ENCODE peak calls at places on chromosomes 2 and 18, in four cellular contexts. T is breast epithelium; J is CD4-positive, CD25-positive, alpha-beta regulatory T cell; U is naive thymus-derived CD4-positive, alpha-beta T cell. A is an unnamed sample.

GRCh38 chr2:40202798-40203400 is 249.0 kb downstream of the SLC8A1 start:
- DNase-seq in T (no peak), J (no peak), U (no peak), A (no peak)

GRCh38 chr2:232230557-232230956 is 148.0 kb upstream of the ALPP start:
- DNase-seq in T (no peak), J (peak; percentile 38), U (no peak), A (no peak)

GRCh38 chr18:24488824-24489493 is 28.5 kb downstream of the HRH4 start:
- DNase-seq in T (no peak), J (peak; percentile 49), U (no peak), A (peak; percentile 25)

GRCh38 chr2:854460-854859 is 96.2 kb upstream of the SNTG2 start:
- DNase-seq in T (no peak), J (peak; percentile 46), U (peak; percentile 29), A (no peak)

GRCh38 chr2:128644156-128644555 is 325.5 kb upstream of the HS6ST1 start:
- DNase-seq in T (peak; percentile 5), J (no peak), U (no peak), A (no peak)

GRCh38 chr2:205636549-205636948 is 45.8 kb upstream of the NRP2 start:
- DNase-seq in T (no peak), J (peak; percentile 6), U (no peak), A (no peak)

GRCh38 chr2:19847486-19847885 is 54.3 kb downstream of the TTC32 start:
- DNase-seq in T (peak; percentile 10), J (no peak), U (no peak), A (no peak)

GRCh38 chr2:158009425-158009824 is 92.3 kb upstream of the UPP2 start:
- DNase-seq in T (no peak), J (no peak), U (no peak), A (no peak)

GRCh38 chr2:36352024-36352398 is 3.6 kb upstream of the CRIM1 start:
- DNase-seq in T (no peak), J (peak; percentile 40), U (no peak), A (peak; percentile 15)

GRCh38 chr18:7626922-7627440 is 59.9 kb downstream of the PTPRM start:
- DNase-seq in T (no peak), J (no peak), U (no peak), A (no peak)

GRCh38 chr2:236967499-236967783 is 118.2 kb upstream of the COPS8 start:
- DNase-seq in T (no peak), J (no peak), U (no peak), A (no peak)

GRCh38 chr2:236964291-236964690 is 121.4 kb upstream of the COPS8 start:
- DNase-seq in T (no peak), J (no peak), U (no peak), A (no peak)

GRCh38 chr2:236965841-236966096 is 119.9 kb upstream of the COPS8 start:
- DNase-seq in T (no peak), J (no peak), U (no peak), A (no peak)

GRCh38 chr2:236963631-236964030 is 122.1 kb upstream of the COPS8 start:
- DNase-seq in T (no peak), J (no peak), U (no peak), A (no peak)

GRCh38 chr2:236965021-236965840 is 120.5 kb upstream of the COPS8 start:
- DNase-seq in T (no peak), J (no peak), U (no peak), A (no peak)
- H3K27ac ChIP-seq in T (no peak overlapping the region), J (no peak overlapping the region), U (no peak overlapping the region), A (no peak overlapping the region)

GRCh38 chr2:85771486-85771885 is 17.7 kb downstream of the ATOH8 start:
- DNase-seq in T (no peak), J (no peak), U (no peak), A (no peak)
- H3K4me1 ChIP-seq in T (peaks cover 11% of the 10 kb centered on the region), J (no peaks in the 10 kb centered on the region), U (no peaks in the 10 kb centered on the region), A (no peaks in the 10 kb centered on the region)

GRCh38 chr18:4267641-4268040 is 187.5 kb downstream of the DLGAP1 start:
- DNase-seq in T (no peak), J (no peak), U (no peak), A (no peak)
- H3K4me3 ChIP-seq in T (no peak overlapping the region), J (no peak overlapping the region), U (no peak overlapping the region), A (no peak overlapping the region)

GRCh38 chr2:23425886-23426283 is 40.9 kb downstream of the KLHL29 start:
- DNase-seq in T (no peak), J (no peak), U (no peak), A (no peak)

GRCh38 chr2:23425338-23425871 is 40.4 kb downstream of the KLHL29 start:
- DNase-seq in T (peak; percentile 17), J (no peak), U (no peak), A (no peak)

GRCh38 chr2:23427350-23427749 is 42.4 kb downstream of the KLHL29 start:
- DNase-seq in T (no peak), J (no peak), U (no peak), A (no peak)

GRCh38 chr2:23427976-23428375 is 43.0 kb downstream of the KLHL29 start:
- DNase-seq in T (no peak), J (no peak), U (no peak), A (no peak)

GRCh38 chr2:23426284-23426905 is 41.4 kb downstream of the KLHL29 start:
- DNase-seq in T (no peak), J (no peak), U (no peak), A (no peak)
- H3K27ac ChIP-seq in T (peak overlapping the region; percentile 48), J (no peak overlapping the region), U (no peak overlapping the region), A (no peak overlapping the region)

DNA sequence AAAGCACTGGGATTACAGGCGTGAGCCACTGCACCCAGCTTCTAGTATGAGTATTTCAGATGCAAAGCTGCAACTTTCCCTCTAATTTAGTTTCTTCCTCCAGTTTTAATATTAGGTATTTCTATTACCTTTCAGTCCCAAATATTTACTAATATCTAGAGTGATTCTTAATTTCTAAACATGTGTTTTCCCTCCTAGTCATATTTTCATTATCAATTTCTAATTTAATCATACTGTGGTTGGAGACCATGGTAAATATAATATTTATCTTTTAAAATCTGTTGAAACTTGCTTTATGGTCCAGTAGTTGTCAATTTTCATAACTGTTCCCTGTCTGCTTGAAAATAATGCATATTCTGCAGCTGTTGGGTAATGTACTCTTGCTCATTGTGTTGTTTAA is 245.9 kb upstream of the REV1 start:
- DNase-seq in T (no peak), J (no peak), U (no peak), A (no peak)
- H3K4me1 ChIP-seq in T (no peaks in the 10 kb centered on the region), J (no peaks in the 10 kb centered on the region), U (no peaks in the 10 kb centered on the region), A (no peaks in the 10 kb centered on the region)

GRCh38 chr18:48442761-48443160 is 33.6 kb upstream of the ZBTB7C start:
- DNase-seq in T (no peak), J (no peak), U (no peak), A (no peak)

GRCh38 chr18:48440924-48441323 is 31.7 kb upstream of the ZBTB7C start:
- DNase-seq in T (no peak), J (no peak), U (no peak), A (no peak)

GRCh38 chr18:48445540-48445939 is 36.4 kb upstream of the ZBTB7C start:
- DNase-seq in T (peak; percentile 73), J (peak; percentile 71), U (peak; percentile 50), A (peak; percentile 30)

GRCh38 chr18:48441405-48441881 is 32.3 kb upstream of the ZBTB7C start:
- DNase-seq in T (peak; percentile 46), J (no peak), U (no peak), A (no peak)

GRCh38 chr18:48446582-48447225 is 37.5 kb upstream of the ZBTB7C start:
- DNase-seq in T (peak; percentile 87), J (peak; percentile 64), U (peak; percentile 53), A (peak; percentile 54)
- H3K4me3 ChIP-seq in T (no peak overlapping the region), J (no peak overlapping the region), U (no peak overlapping the region), A (no peak overlapping the region)

DNA sequence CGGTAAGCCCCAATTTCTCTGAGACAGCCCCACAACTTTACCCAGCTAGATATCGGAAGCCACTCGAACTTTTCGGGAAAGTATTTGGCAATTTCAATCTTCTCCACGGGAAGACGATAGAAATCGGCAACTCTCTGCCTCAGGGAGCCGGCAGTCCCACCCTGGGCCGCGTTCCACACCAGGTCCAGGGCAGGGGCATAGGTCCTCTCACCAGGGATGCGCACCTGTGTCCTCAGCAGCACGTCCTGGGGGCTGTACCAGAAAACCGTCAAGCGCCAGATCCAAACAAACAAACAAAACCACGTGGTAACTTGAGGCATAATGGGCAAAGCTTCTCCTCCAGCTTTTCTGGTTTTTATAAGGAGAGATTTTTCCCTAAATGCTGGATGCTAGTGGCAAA is 80.9 kb downstream of the USP40 start:
- DNase-seq in T (no peak), J (no peak), U (no peak), A (no peak)
- H3K27ac ChIP-seq in T (no peak overlapping the region), J (no peak overlapping the region), U (no peak overlapping the region), A (no peak overlapping the region)

DNA sequence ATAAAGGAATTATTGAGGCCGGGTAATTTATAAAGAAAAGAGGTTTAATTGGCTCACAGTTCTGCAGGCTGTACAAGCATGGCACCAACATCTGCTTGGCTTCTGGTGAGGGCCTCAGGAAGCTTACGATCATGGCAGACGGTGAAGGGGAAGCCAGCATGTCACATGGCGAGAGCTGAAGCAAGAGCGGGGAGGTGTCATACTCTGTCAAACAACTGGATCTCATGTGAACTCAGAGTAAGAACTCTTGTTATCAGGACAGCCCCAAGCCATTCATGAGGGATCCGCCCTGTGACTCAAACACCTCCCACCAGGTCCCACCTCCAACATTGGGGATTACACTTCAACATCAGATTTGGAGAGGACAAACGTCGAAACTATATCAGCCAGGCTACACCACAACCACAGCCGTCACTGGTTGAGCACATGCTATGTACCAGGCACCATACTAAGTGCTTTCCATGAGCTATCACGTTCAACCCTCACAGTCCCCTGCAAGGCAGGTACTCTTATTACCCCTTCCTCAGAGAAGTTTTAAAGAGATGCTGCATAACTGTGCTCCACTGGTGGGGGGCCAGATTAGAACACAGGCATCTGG is 293.8 kb downstream of the PRKCE start:
- DNase-seq in T (no peak), J (no peak), U (no peak), A (no peak)
- H3K4me1 ChIP-seq in T (no peaks in the 10 kb centered on the region), J (no peaks in the 10 kb centered on the region), U (no peaks in the 10 kb centered on the region), A (no peaks in the 10 kb centered on the region)

DNA sequence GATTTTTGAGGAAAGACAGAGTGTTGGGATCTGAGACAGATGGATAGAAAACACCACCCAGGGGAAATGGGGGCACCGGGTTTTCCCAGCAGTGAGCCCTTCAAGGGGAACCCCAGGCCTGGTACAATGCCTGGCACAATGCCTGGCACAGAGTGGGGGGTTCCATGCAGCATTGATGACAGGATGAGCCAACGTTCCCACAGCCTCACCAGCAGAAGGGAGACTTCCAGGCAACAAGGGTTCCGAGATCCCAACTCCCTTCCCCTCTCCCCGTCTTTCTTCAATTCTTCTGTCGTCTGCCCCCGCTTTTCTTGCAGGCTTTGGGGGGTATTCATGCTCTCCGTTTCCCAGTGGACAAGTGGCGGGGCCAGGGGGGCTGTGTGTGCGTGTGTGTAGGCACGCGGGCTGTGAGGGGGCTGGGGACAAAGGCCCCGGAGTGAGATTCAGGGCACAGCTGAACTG is 132.1 kb upstream of the HAAO start:
- DNase-seq in T (no peak), J (no peak), U (no peak), A (no peak)
- H3K4me3 ChIP-seq in T (no peak overlapping the region), J (no peak overlapping the region), U (no peak overlapping the region), A (no peak overlapping the region)

GRCh38 chr18:21458322-21458721 is 142.2 kb downstream of the ESCO1 start:
- DNase-seq in T (no peak), J (no peak), U (no peak), A (no peak)
- H3K27ac ChIP-seq in T (no peak overlapping the region), J (no peak overlapping the region), U (no peak overlapping the region), A (no peak overlapping the region)

A was measured in CD8-positive, alpha-beta memory T cell.